ENCODE peak calls at places on chromosomes 13 and 19, in ten cellular contexts. Y is cardiac fibroblast; N is fibroblast of the aortic adventitia; O is heart right ventricle; W is coronary artery; Q is upper lobe of right lung; B is GM13976; A is CD8-positive, alpha-beta T cell; U is stomach; I is AG09309. X is an unnamed sample.

GRCh38 chr13:31154939-31155338 is 6.8 kb downstream of the HSPH1 start:
- DNase-seq in Y (no peak), N (no peak), O (no peak), W (no peak), Q (no peak), B (no peak), A (no peak), U (no peak), I (no peak), X (no peak)

GRCh38 chr19:20367811-20368294 is 197.7 kb downstream of the ZNF737 start:
- DNase-seq in Y (no peak), N (no peak), O (no peak), W (no peak), Q (no peak), B (no peak), A (no peak), U (peak), I (no peak), X (peak)

GRCh38 chr19:55652311-55653078 is 2.3 kb upstream of the U2AF2 start:
- DNase-seq in Y (no peak), N (no peak), O (no peak), W (peak), Q (no peak), B (no peak), A (no peak), U (no peak), I (no peak), X (no peak)

GRCh38 chr13:76641056-76641455 is 245.1 kb downstream of the KCTD12 start:
- DNase-seq in Y (no peak), N (peak), O (no peak), W (no peak), Q (no peak), B (no peak), A (no peak), U (no peak), I (no peak), X (no peak)

GRCh38 chr19:42440357-42441046 is 2.2 kb downstream of the CXCL17 start:
- DNase-seq in Y (peak), N (peak), O (peak), W (no peak), Q (peak), B (peak), A (peak), U (peak), I (no peak), X (peak)

GRCh38 chr13:42056585-42056984 is 8.1 kb downstream of the DGKH start:
- DNase-seq in Y (no peak), N (no peak), O (no peak), W (no peak), Q (no peak), B (no peak), A (no peak), U (no peak), I (no peak), X (no peak)

GRCh38 chr13:98050041-98050466 is 92.8 kb upstream of the FARP1 start:
- DNase-seq in Y (peak), N (no peak), O (no peak), W (no peak), Q (no peak), B (no peak), A (no peak), U (no peak), I (no peak), X (no peak)

GRCh38 chr19:43300206-43300605 is 30.9 kb upstream of the PSG9 start:
- DNase-seq in Y (no peak), N (no peak), O (no peak), W (no peak), Q (no peak), B (no peak), A (no peak), U (no peak), I (no peak), X (no peak)

GRCh38 chr13:109273326-109273751 is 513.0 kb downstream of the IRS2 start:
- DNase-seq in Y (peak), N (no peak), O (no peak), W (no peak), Q (no peak), B (no peak), A (no peak), U (no peak), I (no peak), X (no peak)

GRCh38 chr13:23411220-23411619 is 22.3 kb downstream of the SACS start:
- DNase-seq in Y (no peak), N (no peak), O (no peak), W (no peak), Q (no peak), B (no peak), A (no peak), U (no peak), I (no peak), X (no peak)

GRCh38 chr13:44974056-44974798 is 15.0 kb downstream of the NUFIP1 start:
- DNase-seq in Y (peak), N (peak), O (peak), W (no peak), Q (no peak), B (no peak), A (no peak), U (peak), I (no peak), X (no peak)

GRCh38 chr19:2724148-2724557 is 3.0 kb upstream of the DIRAS1 start:
- DNase-seq in Y (no peak), N (no peak), O (no peak), W (peak), Q (no peak), B (no peak), A (no peak), U (no peak), I (no peak), X (no peak)
- TF ChIP-seq CTCF in Y (no peak), N (no peak), O (no peak), W (no peak), Q (no peak), B (no peak), A (no peak), U (no peak), I (no peak), X (peak)

GRCh38 chr19:51711702-51712101 is 12.1 kb downstream of the HAS1 start:
- DNase-seq in Y (no peak), N (no peak), O (no peak), W (no peak), Q (no peak), B (no peak), A (no peak), U (no peak), I (no peak), X (no peak)

GRCh38 chr19:51710163-51710562 is 13.6 kb downstream of the HAS1 start:
- DNase-seq in Y (peak), N (peak), O (no peak), W (no peak), Q (no peak), B (no peak), A (no peak), U (no peak), I (no peak), X (no peak)

GRCh38 chr19:51714848-51715247 is 8.9 kb downstream of the HAS1 start:
- DNase-seq in Y (peak), N (peak), O (no peak), W (no peak), Q (no peak), B (no peak), A (no peak), U (no peak), I (no peak), X (no peak)

GRCh38 chr19:51713319-51714285 is 10.2 kb downstream of the HAS1 start:
- DNase-seq in Y (no peak), N (no peak), O (no peak), W (peak), Q (no peak), B (no peak), A (no peak), U (no peak), I (no peak), X (no peak)

DNA sequence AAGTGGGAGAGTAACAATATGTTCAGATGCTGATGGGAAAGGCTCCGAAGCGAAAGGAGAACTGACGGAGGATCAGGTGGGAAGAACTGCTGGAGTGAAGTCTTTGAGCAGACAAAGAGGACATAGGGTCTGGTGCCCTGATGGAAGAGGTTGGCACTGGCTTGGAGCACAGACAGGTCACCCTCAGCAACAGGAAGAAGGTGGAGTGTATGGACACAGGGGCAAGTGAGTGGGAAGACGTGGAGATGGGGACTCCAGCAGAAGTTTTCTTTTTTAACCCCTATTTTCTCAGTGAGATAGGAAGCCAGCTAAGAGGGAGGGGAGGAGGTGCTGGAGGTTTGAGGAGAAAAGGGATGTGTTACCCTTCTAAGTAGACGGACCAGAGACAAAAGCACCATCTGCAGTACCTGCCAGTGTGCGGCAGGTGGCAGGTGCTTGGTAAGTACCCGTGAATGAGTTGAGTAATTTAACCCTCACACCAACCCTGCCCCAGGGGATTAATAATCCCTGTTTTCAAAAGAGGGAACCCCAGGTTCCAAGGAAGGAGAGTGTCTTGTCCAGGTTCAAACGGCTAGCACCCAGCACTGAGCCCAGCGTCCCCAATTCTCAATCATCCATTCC is 11.2 kb downstream of the HAS1 start:
- DNase-seq in Y (peak), N (peak), O (no peak), W (peak), Q (no peak), B (peak), A (no peak), U (no peak), I (no peak), X (no peak)
- TF ChIP-seq CTCF in Y (peak), N (peak), O (no peak), W (no peak), Q (peak), B (peak), A (no peak), U (no peak), I (peak), X (peak)

GRCh38 chr19:1725100-1726064 is 27.9 kb upstream of the ONECUT3 start:
- DNase-seq in Y (peak), N (peak), O (no peak), W (no peak), Q (no peak), B (peak), A (no peak), U (peak), I (no peak), X (peak)
- TF ChIP-seq CTCF in Y (no peak), N (peak), O (no peak), W (no peak), Q (no peak), B (no peak), A (no peak), U (no peak), I (no peak), X (no peak)

GRCh38 chr19:11148001-11148400 is 7.6 kb downstream of the SPC24 start:
- DNase-seq in Y (no peak), N (no peak), O (no peak), W (no peak), Q (no peak), B (no peak), A (no peak), U (no peak), I (no peak), X (no peak)
- TF ChIP-seq CTCF in Y (no peak), N (no peak), O (no peak), W (no peak), Q (no peak), B (no peak), A (no peak), U (no peak), I (no peak), X (no peak)

DNA sequence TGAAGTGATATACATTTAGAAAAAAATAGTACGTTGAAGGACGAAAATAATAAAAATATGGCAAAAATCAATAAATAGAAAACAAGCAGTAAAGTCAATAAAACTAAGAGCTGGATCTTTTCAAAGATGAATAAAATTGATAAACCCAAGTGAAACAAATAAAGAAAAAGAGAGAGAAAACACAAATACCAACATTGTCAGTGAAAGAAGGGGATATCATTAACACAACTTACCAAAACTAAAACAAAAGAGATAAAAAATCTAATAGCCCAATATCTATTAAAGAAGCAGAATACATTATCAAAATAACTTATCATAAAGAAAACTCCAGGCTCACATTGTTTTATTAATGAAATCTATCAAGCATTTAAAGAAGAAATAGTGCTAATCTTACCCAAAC is 675.1 kb downstream of the UQCRFS1 start:
- DNase-seq in Y (no peak), N (no peak), O (no peak), W (no peak), Q (no peak), B (no peak), A (no peak), U (no peak), I (no peak), X (no peak)
- TF ChIP-seq CTCF in Y (no peak), N (no peak), O (no peak), W (no peak), Q (no peak), B (no peak), A (no peak), U (no peak), I (no peak), X (no peak)

GRCh38 chr19:45862564-45863334 is at the start of gene SYMPK:
- DNase-seq in Y (peak), N (peak), O (peak), W (peak), Q (peak), B (peak), A (peak), U (peak), I (peak), X (peak)
- TF ChIP-seq CTCF in Y (no peak), N (no peak), O (no peak), W (no peak), Q (no peak), B (no peak), A (no peak), U (no peak), I (no peak), X (no peak)

GRCh38 chr13:107121793-107122192 is 553.9 kb upstream of the ARGLU1 start:
- DNase-seq in Y (no peak), N (no peak), O (no peak), W (no peak), Q (no peak), B (no peak), A (no peak), U (no peak), I (no peak), X (no peak)

GRCh38 chr13:107124730-107125129 is 556.8 kb upstream of the ARGLU1 start:
- DNase-seq in Y (no peak), N (no peak), O (no peak), W (no peak), Q (no peak), B (no peak), A (no peak), U (no peak), I (no peak), X (no peak)

GRCh38 chr13:107119989-107120881 is 552.3 kb upstream of the ARGLU1 start:
- DNase-seq in Y (no peak), N (no peak), O (no peak), W (no peak), Q (no peak), B (no peak), A (no peak), U (no peak), I (no peak), X (no peak)

GRCh38 chr13:107124129-107124718 is 556.3 kb upstream of the ARGLU1 start:
- DNase-seq in Y (peak), N (peak), O (no peak), W (no peak), Q (no peak), B (no peak), A (no peak), U (no peak), I (no peak), X (no peak)
- TF ChIP-seq CTCF in Y (peak), N (peak), O (peak), W (peak), Q (peak), B (no peak), A (no peak), U (no peak), I (peak), X (peak)

GRCh38 chr13:49551245-49551644 is 34.1 kb downstream of the RCBTB1 start:
- DNase-seq in Y (no peak), N (no peak), O (no peak), W (no peak), Q (no peak), B (no peak), A (no peak), U (no peak), I (no peak), X (no peak)

GRCh38 chr13:49553888-49554287 is 31.5 kb downstream of the RCBTB1 start:
- DNase-seq in Y (no peak), N (no peak), O (no peak), W (no peak), Q (no peak), B (no peak), A (no peak), U (no peak), I (no peak), X (no peak)

GRCh38 chr13:49559006-49559405 is 26.4 kb downstream of the RCBTB1 start:
- DNase-seq in Y (no peak), N (no peak), O (no peak), W (no peak), Q (no peak), B (no peak), A (no peak), U (no peak), I (no peak), X (no peak)

GRCh38 chr13:49549289-49549688 is 36.1 kb downstream of the RCBTB1 start:
- DNase-seq in Y (no peak), N (no peak), O (no peak), W (no peak), Q (no peak), B (no peak), A (no peak), U (no peak), I (no peak), X (no peak)

GRCh38 chr13:49554387-49554786 is 31.0 kb downstream of the RCBTB1 start:
- DNase-seq in Y (no peak), N (no peak), O (no peak), W (no peak), Q (no peak), B (no peak), A (no peak), U (no peak), I (no peak), X (no peak)
- TF ChIP-seq CTCF in Y (no peak), N (no peak), O (no peak), W (no peak), Q (no peak), B (no peak), A (no peak), U (no peak), I (no peak), X (no peak)

GRCh38 chr13:113977976-113978375 is 4.1 kb upstream of the C13orf46 start:
- DNase-seq in Y (no peak), N (no peak), O (no peak), W (no peak), Q (peak), B (no peak), A (no peak), U (no peak), I (no peak), X (no peak)
- TF ChIP-seq CTCF in Y (no peak), N (no peak), O (no peak), W (no peak), Q (no peak), B (no peak), A (no peak), U (no peak), I (no peak), X (no peak)

X was measured in progenitor cell of endocrine pancreas.